ENCODE peak calls at places on chromosomes 3 and 15, in six cellular contexts. S, K, Y, G, W and Z are unnamed samples.

GRCh38 chr3:32421991-32422859 is 30.6 kb downstream of the CMTM7 start:
- DNase-seq in Y (peak), W (peak), S (no peak), G (peak), K (no peak), Z (peak)

GRCh38 chr3:244041-244440 is 47.5 kb downstream of the CHL1 start:
- DNase-seq in G (peak), S (no peak), Y (no peak), W (no peak), K (no peak), Z (no peak)

GRCh38 chr3:15204005-15204404 is 2.0 kb upstream of the CAPN7 start:
- DNase-seq in K (no peak), Y (peak), W (no peak), G (peak), S (peak), Z (peak)

GRCh38 chr3:110569073-110569472 is 502.5 kb upstream of the NECTIN3 start:
- DNase-seq in K (no peak), S (no peak), Y (no peak), G (no peak), W (no peak), Z (no peak)

GRCh38 chr3:157098823-157099185 is 61.1 kb downstream of the CCNL1 start:
- DNase-seq in G (peak), W (no peak), S (no peak), K (no peak), Y (no peak), Z (peak)

GRCh38 chr15:90557651-90558084 is 27.9 kb downstream of the CRTC3 start:
- DNase-seq in K (no peak), W (peak), S (peak), Y (no peak), G (peak), Z (peak)

GRCh38 chr15:88089019-88089603 is 167.4 kb downstream of the NTRK3 start:
- DNase-seq in S (no peak), W (no peak), G (no peak), Y (peak), K (no peak), Z (peak)

GRCh38 chr3:63576826-63577225 is 75.6 kb upstream of the SNTN start:
- DNase-seq in K (no peak), W (peak), Y (peak), G (no peak), S (peak), Z (no peak)

GRCh38 chr15:78626611-78627010 is 5.8 kb upstream of the CHRNA3 start:
- DNase-seq in K (no peak), G (no peak), Y (no peak), S (no peak), W (no peak), Z (no peak)

GRCh38 chr3:52238193-52238760 is 681 bp downstream of the TWF2 start:
- DNase-seq in S (no peak), Y (no peak), W (no peak), G (no peak), K (no peak), Z (peak)

GRCh38 chr3:186483611-186484340 is 60.4 kb downstream of the CRYGS start:
- DNase-seq in W (peak), Y (no peak), K (no peak), S (no peak), G (no peak), Z (no peak)

GRCh38 chr15:89335289-89336041 is 841 bp upstream of the POLG start:
- DNase-seq in K (no peak), S (peak), W (peak), G (no peak), Y (no peak), Z (no peak)

GRCh38 chr3:105328338-105328730 is 38.4 kb upstream of the ALCAM start:
- DNase-seq in Y (peak), S (no peak), K (no peak), W (no peak), G (peak), Z (no peak)

GRCh38 chr15:90683371-90683770 is 33.8 kb upstream of the BLM start:
- DNase-seq in S (no peak), W (no peak), Y (no peak), K (no peak), G (no peak), Z (no peak)

GRCh38 chr15:47293763-47294162 is 423.5 kb upstream of the SEMA6D start:
- DNase-seq in W (peak), K (no peak), Y (no peak), S (peak), G (peak), Z (peak)

GRCh38 chr15:58980351-58980939 is 7.0 kb upstream of the RNF111 start:
- DNase-seq in G (peak), S (peak), Y (peak), W (no peak), K (no peak), Z (peak)

GRCh38 chr3:51702156-51702555 is 4.7 kb upstream of the GRM2 start:
- DNase-seq in Y (no peak), K (no peak), S (no peak), W (no peak), G (no peak), Z (no peak)

GRCh38 chr15:41820791-41821423 is 7.0 kb upstream of the JMJD7 start:
- DNase-seq in W (peak), Y (no peak), K (no peak), S (no peak), G (no peak), Z (no peak)

GRCh38 chr3:194573680-194574437 is 59.4 kb downstream of the TMEM44 start:
- DNase-seq in K (no peak), S (peak), G (peak), Y (peak), W (peak), Z (peak)

GRCh38 chr15:55552926-55553325 is 35.2 kb downstream of the PYGO1 start:
- DNase-seq in K (no peak), G (peak), S (peak), Y (no peak), W (peak), Z (peak)

GRCh38 chr3:188417329-188417728 is 263.4 kb downstream of the LPP start:
- DNase-seq in W (no peak), G (peak), K (no peak), S (no peak), Y (no peak), Z (no peak)

GRCh38 chr15:94844533-94845390 is 613.4 kb downstream of the MCTP2 start:
- DNase-seq in S (peak), G (peak), Y (no peak), K (peak), W (peak), Z (peak)

GRCh38 chr3:160372780-160373179 is 26.2 kb downstream of the IFT80 start:
- DNase-seq in Y (peak), K (no peak), W (no peak), S (no peak), G (peak), Z (peak)

GRCh38 chr3:61594144-61594977 is 33.0 kb downstream of the PTPRG start:
- DNase-seq in S (no peak), W (no peak), G (peak), K (no peak), Y (no peak), Z (no peak)

GRCh38 chr3:134366221-134366927 is 7.9 kb downstream of the AMOTL2 start:
- DNase-seq in W (no peak), Y (no peak), K (no peak), G (no peak), S (no peak), Z (no peak)

GRCh38 chr3:128076783-128077624 is 24.8 kb downstream of the SEC61A1 start:
- DNase-seq in K (peak), W (no peak), G (no peak), S (peak), Y (no peak), Z (peak)

GRCh38 chr15:78034495-78035191 is 42.9 kb downstream of the TBC1D2B start:
- DNase-seq in W (peak), S (no peak), G (peak), K (no peak), Y (no peak), Z (no peak)

GRCh38 chr15:60208708-60209107 is 189.1 kb downstream of the ANXA2 start:
- DNase-seq in G (peak), W (no peak), K (no peak), S (no peak), Y (no peak), Z (no peak)

GRCh38 chr3:8629151-8630021 is 15.2 kb downstream of the SSUH2 start:
- DNase-seq in K (no peak), S (peak), Y (peak), W (no peak), G (peak), Z (peak)

GRCh38 chr3:25542571-25543039 is 114.5 kb downstream of the RARB start:
- DNase-seq in Y (no peak), W (no peak), S (no peak), K (no peak), G (peak), Z (no peak)

GRCh38 chr3:128486692-128487537 is 6.1 kb downstream of the GATA2 start:
- DNase-seq in K (no peak), S (no peak), G (peak), W (no peak), Y (peak), Z (peak)

GRCh38 chr15:69087581-69087980 is 72.9 kb upstream of the GLCE start:
- DNase-seq in S (no peak), K (no peak), W (no peak), Y (peak), G (no peak), Z (no peak)

GRCh38 chr15:55744026-55744655 is 1.2 kb upstream of the PRTG start:
- DNase-seq in K (no peak), G (no peak), Y (no peak), W (no peak), S (no peak), Z (no peak)

GRCh38 chr15:35117508-35118280 is 32.6 kb upstream of the NANOGP8 start:
- DNase-seq in S (no peak), G (no peak), Y (peak), K (no peak), W (no peak), Z (peak)

GRCh38 chr15:40469776-40470390 is 901 bp upstream of the CHST14 start:
- DNase-seq in G (peak), S (no peak), W (no peak), Y (no peak), K (no peak), Z (no peak)

GRCh38 chr3:75294124-75294523 is 370.0 kb upstream of the FRG2C start:
- DNase-seq in K (peak), G (peak), S (peak), W (peak), Y (peak), Z (peak)

GRCh38 chr3:49021213-49021812 is 608 bp upstream of the NDUFAF3 start:
- DNase-seq in W (peak), G (peak), K (peak), S (peak), Y (peak), Z (peak)